ENCODE peak calls at places on chromosomes 16 and 17, in seven cellular contexts. D is WTC11, W is 8988T, O is LoVo, T is EL, U is activated T-cell treated with anti-CD3 and anti-CD28 coated beads for 48 hours, N is ureter. J is an unnamed sample.

GRCh38 chr16:64419832-64420231 is 702.0 kb downstream of the CDH11 start:
- DNase-seq in U (no peak), W (no peak), N (no peak), T (no peak), D (no peak), O (no peak), J (no peak)

GRCh38 chr17:10631048-10631700 is 25.9 kb downstream of the MYH3 start:
- DNase-seq in T (peak; percentile 40), D (peak; percentile 69), N (no peak), W (no peak), O (peak; percentile 18), U (peak; percentile 17), J (peak; percentile 28)

GRCh38 chr16:23567602-23568001 is 10.1 kb downstream of the UBFD1 start:
- DNase-seq in D (no peak), U (no peak), T (no peak), N (no peak), O (no peak), W (no peak), J (no peak)

GRCh38 chr16:21950782-21951521 is 2.2 kb upstream of the UQCRC2 start:
- DNase-seq in U (no peak), T (peak; percentile 21), D (no peak), N (no peak), O (peak; percentile 39), W (no peak), J (peak; percentile 48)

GRCh38 chr17:8234361-8235270 is 13.2 kb downstream of the CTC1 start:
- DNase-seq in D (no peak), N (no peak), U (no peak), W (no peak), O (no peak), T (no peak), J (no peak)

GRCh38 chr16:87320510-87321227 is 3.5 kb upstream of the C16orf95 start:
- DNase-seq in D (no peak), O (no peak), T (no peak), U (no peak), N (no peak), W (no peak), J (no peak)

GRCh38 chr16:54805648-54806047 is 125.0 kb upstream of the IRX5 start:
- DNase-seq in T (no peak), U (no peak), W (no peak), O (no peak), N (no peak), D (no peak), J (no peak)

GRCh38 chr17:64920026-64920418 is 744 bp upstream of the LRRC37A3 start:
- DNase-seq in O (no peak), U (no peak), D (no peak), W (no peak), N (no peak), T (peak; percentile 20), J (peak; percentile 11)

GRCh38 chr16:48164907-48165715 is 9.3 kb upstream of the ABCC12 start:
- DNase-seq in W (peak; percentile 77), T (peak; percentile 83), U (peak; percentile 47), D (peak; percentile 86), O (peak; percentile 59), N (peak; percentile 72), J (peak; percentile 70)

GRCh38 chr17:22203208-22203715 is 510.9 kb downstream of the KCNJ18 start:
- DNase-seq in D (no peak), U (no peak), W (no peak), T (no peak), O (no peak), N (no peak), J (no peak)

GRCh38 chr16:25260416-25260815 is 2.8 kb upstream of the ZKSCAN2 start:
- DNase-seq in W (no peak), T (peak; percentile 13), U (no peak), O (no peak), N (no peak), D (no peak), J (peak; percentile 59)

GRCh38 chr16:86307518-86307903 is 202.8 kb upstream of the FOXF1 start:
- DNase-seq in N (no peak), O (no peak), D (no peak), T (peak; percentile 36), W (no peak), U (no peak), J (peak; percentile 94)

GRCh38 chr16:11602321-11602720 is 15.6 kb upstream of the LITAF start:
- DNase-seq in O (no peak), D (no peak), W (no peak), T (no peak), N (no peak), U (no peak), J (no peak)

GRCh38 chr16:14211856-14212543 is 140.9 kb downstream of the MRTFB start:
- DNase-seq in U (no peak), N (no peak), O (no peak), T (no peak), W (no peak), D (no peak), J (no peak)

GRCh38 chr17:62692721-62693431 is 65.4 kb downstream of the MRC2 start:
- DNase-seq in T (peak; percentile 42), U (no peak), O (no peak), W (no peak), N (no peak), D (peak; percentile 78), J (peak; percentile 54)

GRCh38 chr17:6823011-6823442 is 8.5 kb downstream of the TEKT1 start:
- DNase-seq in N (no peak), O (no peak), W (no peak), T (peak; percentile 61), D (no peak), U (no peak), J (peak; percentile 87)

GRCh38 chr17:65323055-65323454 is 185.9 kb downstream of the RGS9 start:
- DNase-seq in W (no peak), N (no peak), U (no peak), O (no peak), T (no peak), D (no peak), J (no peak)

GRCh38 chr16:81917375-81917774 is 93.9 kb downstream of the SDR42E1 start:
- DNase-seq in T (no peak), O (no peak), W (no peak), D (no peak), N (no peak), U (no peak), J (no peak)

GRCh38 chr16:24849641-24850040 is 3.9 kb downstream of the SLC5A11 start:
- DNase-seq in W (no peak), N (no peak), T (no peak), D (no peak), U (no peak), O (no peak), J (no peak)

GRCh38 chr17:9472541-9472940 is 103.1 kb downstream of the STX8 start:
- DNase-seq in N (no peak), T (peak; percentile 68), U (no peak), D (no peak), O (no peak), W (no peak), J (peak; percentile 73)

GRCh38 chr17:73232587-73233373 is 28.9 kb downstream of the CPSF4L start:
- DNase-seq in W (no peak), U (peak; percentile 26), N (peak; percentile 53), O (peak; percentile 35), D (peak; percentile 38), T (peak; percentile 39), J (no peak)

GRCh38 chr17:850086-850827 is 68.1 kb downstream of the MRM3 start:
- DNase-seq in O (no peak), U (no peak), N (no peak), W (no peak), D (no peak), T (no peak), J (no peak)

GRCh38 chr16:48129926-48130325 is 25.9 kb downstream of the ABCC12 start:
- DNase-seq in U (no peak), W (no peak), T (no peak), N (no peak), O (no peak), D (no peak), J (peak; percentile 36)

GRCh38 chr17:41785876-41786226 is 660 bp downstream of the JUP start:
- DNase-seq in W (no peak), U (no peak), D (peak; percentile 63), N (peak; percentile 89), O (peak; percentile 69), T (no peak), J (no peak)